ENCODE peak calls at places on chromosomes 16 and 17, in four cellular contexts. A is RWPE1, D is kidney, V is pancreas. W is an unnamed sample.

GRCh38 chr17:38341035-38341721 is 2.6 kb downstream of the GPR179 start:
- DNase-seq in D (peak), A (no peak), V (peak), W (no peak)

GRCh38 chr16:67235816-67236547 is 9.1 kb downstream of the TMEM208 start:
- DNase-seq in A (no peak), V (no peak), D (no peak), W (no peak)

GRCh38 chr17:82582208-82582607 is 62.7 kb downstream of the FOXK2 start:
- DNase-seq in A (no peak), V (no peak), D (no peak), W (no peak)

GRCh38 chr16:89051521-89052166 is 42.0 kb upstream of the ACSF3 start:
- DNase-seq in V (no peak), D (peak), A (no peak), W (no peak)

GRCh38 chr17:63433746-63434591 is 12.1 kb downstream of the CYB561 start:
- DNase-seq in A (peak), D (peak), V (peak), W (peak)

GRCh38 chr16:50265260-50265659 is 1.1 kb upstream of the ADCY7 start:
- DNase-seq in D (peak), V (no peak), A (no peak), W (no peak)

GRCh38 chr16:86805210-86805609 is 226.9 kb downstream of the FOXL1 start:
- DNase-seq in V (no peak), A (no peak), D (no peak), W (no peak)

GRCh38 chr17:75844530-75845057 is 390 bp upstream of the UNC13D start:
- DNase-seq in A (peak), D (peak), V (peak), W (no peak)

GRCh38 chr17:795721-796120 is 13.6 kb downstream of the MRM3 start:
- DNase-seq in V (no peak), D (peak), A (no peak), W (no peak)

GRCh38 chr16:68369697-68370096 is 58.9 kb downstream of the PRMT7 start:
- DNase-seq in D (peak), V (no peak), A (no peak), W (no peak)

GRCh38 chr17:73203135-73203787 is 10.4 kb downstream of the COG1 start:
- DNase-seq in D (no peak), V (peak), A (no peak), W (no peak)

GRCh38 chr17:75588546-75589016 is 981 bp downstream of the MYO15B start:
- DNase-seq in A (no peak), D (peak), V (peak), W (no peak)

GRCh38 chr16:75676909-75677308 is at the start of gene CPHXL2:
- DNase-seq in V (no peak), A (no peak), D (no peak), W (no peak)

GRCh38 chr16:89599451-89599858 is 14.0 kb upstream of the DPEP1 start:
- DNase-seq in D (no peak), A (no peak), V (no peak), W (no peak)

GRCh38 chr16:5905935-5906334 is 808.3 kb upstream of the EEF2KMT start:
- DNase-seq in D (no peak), A (no peak), V (no peak), W (peak)

GRCh38 chr16:11560701-11561439 is 25.8 kb downstream of the LITAF start:
- DNase-seq in A (peak), V (no peak), D (peak), W (no peak)

GRCh38 chr17:45043268-45043681 is 8.2 kb downstream of the DCAKD start:
- DNase-seq in V (no peak), A (no peak), D (no peak), W (no peak)

GRCh38 chr16:17921357-17921978 is 415.1 kb downstream of the NPIPA8 start:
- DNase-seq in D (no peak), A (no peak), V (peak), W (no peak)

GRCh38 chr16:88936008-88936912 is 40.7 kb downstream of the CBFA2T3 start:
- DNase-seq in V (no peak), D (no peak), A (no peak), W (no peak)

GRCh38 chr16:88784074-88784855 is 755 bp downstream of the PIEZO1 start:
- DNase-seq in V (peak), A (peak), D (peak), W (peak)

GRCh38 chr17:48513097-48513496 is 17.7 kb downstream of the HOXB1 start:
- DNase-seq in A (no peak), D (no peak), V (no peak), W (no peak)

GRCh38 chr17:79072544-79072943 is 2.1 kb upstream of the ENGASE start:
- DNase-seq in V (no peak), A (no peak), D (no peak), W (no peak)

GRCh38 chr17:20216154-20216815 is 207.1 kb downstream of the SPECC1 start:
- DNase-seq in A (no peak), V (no peak), D (no peak), W (no peak)

GRCh38 chr16:56295739-56296527 is 104.6 kb downstream of the GNAO1 start:
- DNase-seq in A (no peak), V (no peak), D (no peak), W (no peak)
- H3K27ac ChIP-seq in A (no peak), V (no peak), D (no peak), W (peak)

GRCh38 chr16:24045641-24046040 is 209.9 kb downstream of the PRKCB start:
- DNase-seq in V (no peak), A (peak), D (no peak), W (no peak)
- TF ChIP-seq CTCF in V (no peak), A (peak), D (no peak), W (peak)

GRCh38 chr17:74543406-74543805 is 2.5 kb downstream of the CD300C start:
- DNase-seq in A (no peak), V (no peak), D (no peak), W (no peak)

GRCh38 chr17:74544991-74545441 is 899 bp downstream of the CD300C start:
- DNase-seq in A (no peak), D (peak), V (no peak), W (no peak)

GRCh38 chr17:74545456-74546230 is at the start of gene CD300C:
- DNase-seq in A (no peak), V (no peak), D (peak), W (peak)

GRCh38 chr17:74542727-74543383 is 3.1 kb downstream of the CD300C start:
- DNase-seq in D (peak), A (no peak), V (no peak), W (no peak)

GRCh38 chr17:74543891-74544760 is 1.8 kb downstream of the CD300C start:
- DNase-seq in D (peak), V (no peak), A (no peak), W (no peak)
- H3K27ac ChIP-seq in D (no peak), V (no peak), A (no peak), W (no peak)

GRCh38 chr16:21301895-21302291 is 23.8 kb upstream of the CRYM start:
- DNase-seq in V (no peak), D (no peak), A (no peak), W (no peak)

GRCh38 chr16:21300309-21301167 is 22.4 kb upstream of the CRYM start:
- DNase-seq in V (peak), A (peak), D (peak), W (peak)

GRCh38 chr16:21302454-21302853 is 24.4 kb upstream of the CRYM start:
- DNase-seq in V (no peak), A (no peak), D (no peak), W (no peak)

GRCh38 chr16:21302898-21303528 is 24.9 kb upstream of the CRYM start:
- DNase-seq in A (peak), D (no peak), V (no peak), W (peak)

GRCh38 chr16:21301168-21301894 is 23.2 kb upstream of the CRYM start:
- DNase-seq in D (peak), V (peak), A (peak), W (peak)
- TF ChIP-seq CTCF in D (no peak), V (no peak), A (peak), W (no peak)